ENCODE peak calls at places on chromosome X, in four cellular contexts. One of them, this sample, is unnamed. For H3K4me1 and H3K9me3, the result is how much of the 10 kb centered on the place peaks cover.

GRCh38 chrX:1582686-1583437 is 8.5 kb upstream of the AKAP17A start:
- DNase-seq in A549: peak
- DNase-seq in suprapubic skin: no peak
- DNase-seq in ovary: no peak
- DNase-seq in this sample: no peak

GRCh38 chrX:38220024-38220935 is at the start of gene SRPX:
- DNase-seq in A549: peak
- DNase-seq in ovary: no peak
- DNase-seq in suprapubic skin: peak
- DNase-seq in this sample: peak

GRCh38 chrX:68945081-68945602 is 116.3 kb downstream of the EFNB1 start:
- DNase-seq in A549: no peak
- DNase-seq in suprapubic skin: no peak
- DNase-seq in ovary: no peak
- DNase-seq in this sample: no peak

GRCh38 chrX:139563251-139563650 is 32.7 kb downstream of the F9 start:
- DNase-seq in ovary: no peak
- DNase-seq in suprapubic skin: no peak
- DNase-seq in A549: no peak
- DNase-seq in this sample: no peak

GRCh38 chrX:150362599-150363481 is at the start of gene MAMLD1:
- DNase-seq in A549: peak
- DNase-seq in ovary: peak
- DNase-seq in suprapubic skin: peak
- DNase-seq in this sample: peak

GRCh38 chrX:74242050-74242449 is 61.9 kb upstream of the ZCCHC13 start:
- DNase-seq in suprapubic skin: no peak
- DNase-seq in ovary: no peak
- DNase-seq in A549: peak
- DNase-seq in this sample: no peak

GRCh38 chrX:7194606-7195005 is 46.7 kb upstream of the PUDP start:
- DNase-seq in suprapubic skin: no peak
- DNase-seq in A549: no peak
- DNase-seq in ovary: no peak
- DNase-seq in this sample: no peak

GRCh38 chrX:18793601-18794089 is 86.2 kb downstream of the PPEF1 start:
- DNase-seq in A549: peak
- DNase-seq in suprapubic skin: no peak
- DNase-seq in ovary: no peak
- DNase-seq in this sample: no peak

GRCh38 chrX:21225643-21226042 is 148.6 kb upstream of the CNKSR2 start:
- DNase-seq in ovary: no peak
- DNase-seq in A549: no peak
- DNase-seq in suprapubic skin: no peak
- DNase-seq in this sample: no peak

DNA sequence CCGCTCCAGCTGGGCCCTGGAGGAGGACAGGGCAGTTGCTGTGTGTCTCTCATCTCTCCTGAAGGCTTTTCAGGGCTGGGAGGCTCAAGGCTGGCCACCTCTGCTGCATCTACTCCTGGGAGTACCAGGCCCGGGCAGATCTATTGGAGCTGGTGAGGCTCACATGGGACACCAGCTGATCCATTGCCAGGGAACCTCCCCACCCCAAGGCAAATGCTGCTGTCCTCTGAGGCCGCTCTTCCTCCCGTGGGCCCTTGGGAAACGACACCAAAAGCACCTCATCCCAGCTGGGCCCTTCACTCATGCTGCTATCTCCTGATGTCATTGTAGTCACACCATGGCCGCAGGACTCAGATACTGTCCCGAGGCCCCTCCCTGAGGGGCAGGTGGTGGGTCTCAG is 3.6 kb downstream of the UBL4A start:
- DNase-seq in ovary: no peak
- DNase-seq in A549: no peak
- DNase-seq in suprapubic skin: no peak
- DNase-seq in this sample: no peak
- H3K4me1 ChIP-seq in ovary: under half
- H3K4me1 ChIP-seq in A549: under half
- H3K4me1 ChIP-seq in suprapubic skin: under half
- H3K4me1 ChIP-seq in this sample: under half

GRCh38 chrX:44484607-44485146 is 58.0 kb downstream of the FUNDC1 start:
- DNase-seq in suprapubic skin: no peak
- DNase-seq in A549: no peak
- DNase-seq in ovary: no peak
- DNase-seq in this sample: no peak
- TF ChIP-seq EP300 in suprapubic skin: no peak
- TF ChIP-seq EP300 in A549: no peak
- TF ChIP-seq EP300 in ovary: no peak
- TF ChIP-seq EP300 in this sample: no peak

GRCh38 chrX:76220856-76221255 is 48.0 kb downstream of the PBDC1 start:
- DNase-seq in A549: no peak
- DNase-seq in suprapubic skin: no peak
- DNase-seq in ovary: no peak
- DNase-seq in this sample: no peak
- H3K9me3 ChIP-seq in A549: under half
- H3K9me3 ChIP-seq in suprapubic skin: under half
- H3K9me3 ChIP-seq in ovary: under half
- H3K9me3 ChIP-seq in this sample: under half

GRCh38 chrX:41100200-41100599 is 15.0 kb downstream of the USP9X start:
- DNase-seq in A549: no peak
- DNase-seq in ovary: no peak
- DNase-seq in suprapubic skin: no peak
- DNase-seq in this sample: no peak

GRCh38 chrX:41100819-41101218 is 15.6 kb downstream of the USP9X start:
- DNase-seq in suprapubic skin: no peak
- DNase-seq in ovary: no peak
- DNase-seq in A549: no peak
- DNase-seq in this sample: no peak

GRCh38 chrX:41108684-41109205 is 23.5 kb downstream of the USP9X start:
- DNase-seq in A549: no peak
- DNase-seq in ovary: no peak
- DNase-seq in suprapubic skin: no peak
- DNase-seq in this sample: no peak

GRCh38 chrX:41108007-41108683 is 22.9 kb downstream of the USP9X start:
- DNase-seq in suprapubic skin: no peak
- DNase-seq in ovary: no peak
- DNase-seq in A549: no peak
- DNase-seq in this sample: no peak

GRCh38 chrX:41105005-41105404 is 19.8 kb downstream of the USP9X start:
- DNase-seq in ovary: no peak
- DNase-seq in A549: no peak
- DNase-seq in suprapubic skin: no peak
- DNase-seq in this sample: no peak
- H3K4me1 ChIP-seq in ovary: under half
- H3K4me1 ChIP-seq in A549: under half
- H3K4me1 ChIP-seq in suprapubic skin: under half
- H3K4me1 ChIP-seq in this sample: under half

DNA sequence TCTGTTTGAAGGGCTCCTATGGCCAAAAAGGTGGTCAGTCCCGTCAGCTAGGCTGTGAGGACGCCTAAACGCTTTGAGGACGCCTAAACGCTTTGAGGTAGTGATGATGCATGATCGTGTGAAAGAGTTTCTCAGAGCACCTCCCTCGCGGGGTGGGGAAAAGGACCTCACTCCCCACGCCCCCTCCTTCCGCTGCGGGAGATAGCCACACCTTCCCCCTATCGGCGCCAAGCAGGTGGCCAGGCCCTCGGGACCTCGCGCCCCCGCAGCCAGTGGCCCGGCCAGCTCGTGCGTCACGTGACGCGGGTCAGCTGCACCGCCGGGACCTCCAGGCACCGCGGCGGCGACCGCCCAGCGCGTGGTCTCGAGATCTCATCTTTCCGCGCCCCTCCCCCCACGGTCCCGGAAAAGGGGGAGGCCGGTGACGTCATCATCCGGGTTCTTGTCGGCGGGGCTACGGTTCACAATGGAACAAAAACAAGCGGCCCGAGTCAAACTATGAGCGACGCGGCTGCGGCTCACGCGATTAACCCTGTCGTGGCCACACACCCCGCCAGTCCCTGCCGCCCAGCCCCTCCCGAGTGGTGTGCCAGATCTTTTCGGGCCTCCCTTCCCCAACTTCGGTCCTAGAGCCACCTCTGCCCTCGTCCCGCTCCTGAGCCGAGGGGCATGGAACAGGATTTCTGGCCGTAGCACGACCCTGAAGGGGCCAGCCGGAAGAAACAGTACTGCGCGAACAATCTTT is 713 bp upstream of the USP9X start:
- DNase-seq in suprapubic skin: peak
- DNase-seq in A549: peak
- DNase-seq in ovary: peak
- DNase-seq in this sample: peak
- TF ChIP-seq EP300 in suprapubic skin: no peak
- TF ChIP-seq EP300 in A549: peak
- TF ChIP-seq EP300 in ovary: peak
- TF ChIP-seq EP300 in this sample: peak

This sample was measured in transverse colon.